ENCODE peak calls at places on chromosomes 11 and 22, in six cellular contexts. One of them, this sample, is unnamed.

GRCh38 chr11:63920870-63921417 is 4.0 kb upstream of the RCOR2 start:
- DNase-seq in fibroblast of lung: no peak
- DNase-seq in mammary epithelial cell: no peak
- DNase-seq in GM23248: no peak
- DNase-seq in PC-9: no peak
- DNase-seq in keratinocyte: no peak
- DNase-seq in this sample: no peak

GRCh38 chr11:71252782-71253730 is 679 bp upstream of the SHANK2 start:
- DNase-seq in fibroblast of lung: peak
- DNase-seq in keratinocyte: peak
- DNase-seq in mammary epithelial cell: no peak
- DNase-seq in PC-9: peak
- DNase-seq in GM23248: peak
- DNase-seq in this sample: peak

GRCh38 chr11:96635655-96636054 is 245.8 kb downstream of the JRKL start:
- DNase-seq in GM23248: no peak
- DNase-seq in PC-9: no peak
- DNase-seq in keratinocyte: no peak
- DNase-seq in mammary epithelial cell: no peak
- DNase-seq in fibroblast of lung: no peak
- DNase-seq in this sample: no peak

GRCh38 chr11:82899957-82900276 is 313 bp downstream of the PRCP start:
- DNase-seq in GM23248: peak
- DNase-seq in keratinocyte: no peak
- DNase-seq in mammary epithelial cell: no peak
- DNase-seq in fibroblast of lung: no peak
- DNase-seq in PC-9: no peak
- DNase-seq in this sample: no peak

GRCh38 chr22:33923660-33924246 is 3.5 kb upstream of the LARGE1 start:
- DNase-seq in keratinocyte: peak
- DNase-seq in fibroblast of lung: peak
- DNase-seq in PC-9: peak
- DNase-seq in mammary epithelial cell: peak
- DNase-seq in GM23248: peak
- DNase-seq in this sample: peak

GRCh38 chr22:37211853-37212173 is 464 bp downstream of the SSTR3 start:
- DNase-seq in fibroblast of lung: no peak
- DNase-seq in keratinocyte: no peak
- DNase-seq in GM23248: no peak
- DNase-seq in mammary epithelial cell: no peak
- DNase-seq in PC-9: no peak
- DNase-seq in this sample: no peak

GRCh38 chr11:62880231-62880802 is 379 bp upstream of the SLC3A2 start:
- DNase-seq in GM23248: peak
- DNase-seq in mammary epithelial cell: peak
- DNase-seq in fibroblast of lung: peak
- DNase-seq in keratinocyte: no peak
- DNase-seq in PC-9: peak
- DNase-seq in this sample: peak

GRCh38 chr22:45268167-45268957 is 16.4 kb upstream of the UPK3A start:
- DNase-seq in PC-9: no peak
- DNase-seq in keratinocyte: no peak
- DNase-seq in fibroblast of lung: no peak
- DNase-seq in mammary epithelial cell: no peak
- DNase-seq in GM23248: peak
- DNase-seq in this sample: no peak

GRCh38 chr11:693415-693831 is 1.6 kb downstream of the DEAF1 start:
- DNase-seq in mammary epithelial cell: peak
- DNase-seq in keratinocyte: no peak
- DNase-seq in PC-9: no peak
- DNase-seq in GM23248: peak
- DNase-seq in fibroblast of lung: peak
- DNase-seq in this sample: no peak

GRCh38 chr11:87454246-87454645 is 416.5 kb downstream of the TMEM135 start:
- DNase-seq in keratinocyte: no peak
- DNase-seq in mammary epithelial cell: no peak
- DNase-seq in GM23248: peak
- DNase-seq in fibroblast of lung: no peak
- DNase-seq in PC-9: no peak
- DNase-seq in this sample: no peak

GRCh38 chr22:36212896-36213295 is 11.3 kb upstream of the APOL4 start:
- DNase-seq in keratinocyte: no peak
- DNase-seq in PC-9: no peak
- DNase-seq in GM23248: no peak
- DNase-seq in mammary epithelial cell: no peak
- DNase-seq in fibroblast of lung: no peak
- DNase-seq in this sample: no peak

GRCh38 chr11:133865466-133865865 is 20.2 kb upstream of the SPATA19 start:
- DNase-seq in keratinocyte: no peak
- DNase-seq in mammary epithelial cell: no peak
- DNase-seq in GM23248: no peak
- DNase-seq in fibroblast of lung: no peak
- DNase-seq in PC-9: no peak
- DNase-seq in this sample: no peak

GRCh38 chr11:132248585-132248984 is 878.2 kb downstream of the NTM start:
- DNase-seq in GM23248: no peak
- DNase-seq in fibroblast of lung: no peak
- DNase-seq in PC-9: no peak
- DNase-seq in mammary epithelial cell: no peak
- DNase-seq in keratinocyte: no peak
- DNase-seq in this sample: no peak

GRCh38 chr11:78419327-78419726 is 1.7 kb upstream of the GAB2 start:
- DNase-seq in mammary epithelial cell: peak
- DNase-seq in keratinocyte: no peak
- DNase-seq in fibroblast of lung: peak
- DNase-seq in PC-9: peak
- DNase-seq in GM23248: peak
- DNase-seq in this sample: peak

GRCh38 chr22:20503816-20504215 is 3.6 kb upstream of the MED15 start:
- DNase-seq in PC-9: peak
- DNase-seq in fibroblast of lung: no peak
- DNase-seq in GM23248: no peak
- DNase-seq in keratinocyte: no peak
- DNase-seq in mammary epithelial cell: peak
- DNase-seq in this sample: no peak

GRCh38 chr22:44025171-44026065 is 1.3 kb downstream of the PARVB start:
- DNase-seq in keratinocyte: no peak
- DNase-seq in mammary epithelial cell: no peak
- DNase-seq in fibroblast of lung: no peak
- DNase-seq in PC-9: no peak
- DNase-seq in GM23248: peak
- DNase-seq in this sample: no peak

GRCh38 chr22:44026066-44026629 is 2.0 kb downstream of the PARVB start:
- DNase-seq in PC-9: no peak
- DNase-seq in GM23248: peak
- DNase-seq in keratinocyte: no peak
- DNase-seq in fibroblast of lung: no peak
- DNase-seq in mammary epithelial cell: no peak
- DNase-seq in this sample: no peak

GRCh38 chr22:44028091-44028490 is 4.0 kb downstream of the PARVB start:
- DNase-seq in GM23248: no peak
- DNase-seq in fibroblast of lung: no peak
- DNase-seq in keratinocyte: no peak
- DNase-seq in mammary epithelial cell: no peak
- DNase-seq in PC-9: no peak
- DNase-seq in this sample: no peak

GRCh38 chr22:44029069-44029468 is 5.0 kb downstream of the PARVB start:
- DNase-seq in GM23248: no peak
- DNase-seq in PC-9: no peak
- DNase-seq in keratinocyte: no peak
- DNase-seq in fibroblast of lung: no peak
- DNase-seq in mammary epithelial cell: no peak
- DNase-seq in this sample: no peak

GRCh38 chr22:44026630-44027511 is 2.8 kb downstream of the PARVB start:
- DNase-seq in fibroblast of lung: peak
- DNase-seq in GM23248: peak
- DNase-seq in keratinocyte: no peak
- DNase-seq in PC-9: no peak
- DNase-seq in mammary epithelial cell: no peak
- DNase-seq in this sample: peak
- H3K4me2 ChIP-seq in fibroblast of lung: no peak
- H3K4me2 ChIP-seq in GM23248: peak
- H3K4me2 ChIP-seq in keratinocyte: no peak
- H3K4me2 ChIP-seq in PC-9: no peak
- H3K4me2 ChIP-seq in mammary epithelial cell: no peak
- H3K4me2 ChIP-seq in this sample: peak

GRCh38 chr11:97754976-97755375 is 1265.8 kb upstream of the CNTN5 start:
- DNase-seq in GM23248: no peak
- DNase-seq in PC-9: no peak
- DNase-seq in fibroblast of lung: no peak
- DNase-seq in keratinocyte: no peak
- DNase-seq in mammary epithelial cell: peak
- DNase-seq in this sample: no peak

GRCh38 chr11:97761175-97761574 is 1259.6 kb upstream of the CNTN5 start:
- DNase-seq in fibroblast of lung: no peak
- DNase-seq in GM23248: no peak
- DNase-seq in PC-9: no peak
- DNase-seq in mammary epithelial cell: no peak
- DNase-seq in keratinocyte: no peak
- DNase-seq in this sample: no peak

GRCh38 chr11:97751952-97752351 is 1268.8 kb upstream of the CNTN5 start:
- DNase-seq in keratinocyte: no peak
- DNase-seq in PC-9: no peak
- DNase-seq in mammary epithelial cell: no peak
- DNase-seq in fibroblast of lung: no peak
- DNase-seq in GM23248: no peak
- DNase-seq in this sample: no peak

GRCh38 chr11:97751405-97751804 is 1269.3 kb upstream of the CNTN5 start:
- DNase-seq in PC-9: no peak
- DNase-seq in keratinocyte: no peak
- DNase-seq in mammary epithelial cell: no peak
- DNase-seq in GM23248: no peak
- DNase-seq in fibroblast of lung: no peak
- DNase-seq in this sample: no peak

DNA sequence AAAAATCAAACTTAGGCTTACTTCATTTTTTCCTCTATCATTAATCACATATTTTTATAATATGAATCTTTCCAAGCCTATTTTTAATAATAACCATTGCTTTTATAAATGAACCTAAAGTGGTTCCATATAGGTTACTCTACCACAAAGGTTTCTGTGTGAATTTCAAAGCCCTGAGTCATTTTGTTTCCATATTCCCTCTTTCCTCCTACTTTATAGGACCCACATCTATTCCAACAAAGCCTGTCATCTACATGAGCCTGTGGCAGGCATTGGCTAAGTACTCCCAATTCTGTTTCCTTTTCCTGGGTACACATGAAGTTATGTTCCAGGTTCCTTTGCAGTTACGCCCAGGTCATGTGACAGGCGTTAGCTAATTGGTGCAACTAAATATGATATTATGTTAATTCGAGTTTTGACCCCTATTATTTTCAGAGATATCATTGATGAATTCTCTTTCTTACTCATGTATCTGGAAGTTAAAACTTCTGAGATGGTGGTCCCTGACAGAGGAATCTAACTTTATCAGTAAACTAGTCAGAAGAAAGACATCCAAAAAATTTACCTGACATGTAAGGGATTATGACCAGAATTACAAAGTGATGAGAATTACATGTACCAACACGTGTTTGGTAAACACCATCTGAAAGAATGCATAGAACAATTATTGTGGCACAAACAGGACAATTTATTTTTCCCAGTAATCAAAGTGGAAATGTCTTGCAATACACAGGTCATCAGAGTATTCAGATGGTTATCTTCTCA is 1264.0 kb upstream of the CNTN5 start:
- DNase-seq in fibroblast of lung: no peak
- DNase-seq in keratinocyte: no peak
- DNase-seq in GM23248: no peak
- DNase-seq in PC-9: no peak
- DNase-seq in mammary epithelial cell: no peak
- DNase-seq in this sample: no peak
- H3K27ac ChIP-seq in fibroblast of lung: no peak
- H3K27ac ChIP-seq in keratinocyte: no peak
- H3K27ac ChIP-seq in GM23248: no peak
- H3K27ac ChIP-seq in PC-9: no peak
- H3K27ac ChIP-seq in mammary epithelial cell: no peak
- H3K27ac ChIP-seq in this sample: no peak

GRCh38 chr22:49775191-49776052 is 52.3 kb downstream of the BRD1 start:
- DNase-seq in fibroblast of lung: no peak
- DNase-seq in mammary epithelial cell: no peak
- DNase-seq in PC-9: no peak
- DNase-seq in GM23248: no peak
- DNase-seq in keratinocyte: no peak
- DNase-seq in this sample: no peak

GRCh38 chr22:49774499-49775151 is 53.0 kb downstream of the BRD1 start:
- DNase-seq in PC-9: no peak
- DNase-seq in keratinocyte: no peak
- DNase-seq in GM23248: no peak
- DNase-seq in mammary epithelial cell: no peak
- DNase-seq in fibroblast of lung: no peak
- DNase-seq in this sample: no peak

GRCh38 chr22:49772692-49773091 is 55.0 kb downstream of the BRD1 start:
- DNase-seq in GM23248: no peak
- DNase-seq in mammary epithelial cell: no peak
- DNase-seq in PC-9: no peak
- DNase-seq in keratinocyte: no peak
- DNase-seq in fibroblast of lung: no peak
- DNase-seq in this sample: no peak

GRCh38 chr22:49774046-49774445 is 53.6 kb downstream of the BRD1 start:
- DNase-seq in mammary epithelial cell: no peak
- DNase-seq in GM23248: no peak
- DNase-seq in keratinocyte: no peak
- DNase-seq in PC-9: no peak
- DNase-seq in fibroblast of lung: no peak
- DNase-seq in this sample: no peak

DNA sequence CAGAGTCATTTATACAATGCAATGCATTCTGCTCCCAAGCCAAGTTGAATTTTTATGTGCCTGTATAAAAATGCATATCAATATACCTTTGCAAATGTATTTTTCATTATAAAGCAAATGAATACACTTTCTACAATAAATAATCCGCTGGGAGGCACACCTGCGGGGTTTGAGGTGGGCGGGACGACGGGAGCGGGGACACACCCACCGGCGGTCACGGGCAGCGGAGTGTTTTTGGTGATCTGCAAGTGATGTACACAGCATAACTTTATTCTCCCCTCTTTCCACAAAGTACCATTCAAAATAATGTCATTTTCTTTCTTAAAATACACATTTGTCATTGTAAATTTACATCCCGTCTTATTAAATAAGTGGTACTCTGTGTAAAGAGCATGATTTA is 54.1 kb downstream of the BRD1 start:
- DNase-seq in PC-9: no peak
- DNase-seq in keratinocyte: no peak
- DNase-seq in GM23248: no peak
- DNase-seq in fibroblast of lung: no peak
- DNase-seq in mammary epithelial cell: no peak
- DNase-seq in this sample: no peak
- H3K4me2 ChIP-seq in PC-9: no peak
- H3K4me2 ChIP-seq in keratinocyte: no peak
- H3K4me2 ChIP-seq in GM23248: no peak
- H3K4me2 ChIP-seq in fibroblast of lung: no peak
- H3K4me2 ChIP-seq in mammary epithelial cell: no peak
- H3K4me2 ChIP-seq in this sample: no peak

DNA sequence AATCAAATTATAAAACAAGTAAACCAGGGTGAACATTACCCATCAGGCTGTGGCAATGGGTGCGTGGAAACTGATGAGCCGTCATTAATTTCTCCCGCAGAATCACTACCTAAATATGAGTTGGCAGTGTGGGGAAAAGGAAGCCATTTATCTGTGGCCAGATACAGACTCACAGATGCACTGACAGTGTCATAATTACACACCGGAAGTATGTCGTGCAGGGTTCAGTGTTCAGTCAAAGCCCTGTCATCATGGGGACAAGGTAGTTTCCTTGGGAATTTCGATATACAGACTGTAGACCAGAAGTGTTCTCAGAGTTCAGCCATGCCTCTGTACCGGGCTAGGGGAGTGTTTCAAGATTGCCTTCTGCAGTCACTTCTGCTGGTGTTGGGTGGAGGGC is 119.2 kb upstream of the SEZ6L start:
- DNase-seq in GM23248: no peak
- DNase-seq in PC-9: no peak
- DNase-seq in mammary epithelial cell: no peak
- DNase-seq in keratinocyte: no peak
- DNase-seq in fibroblast of lung: no peak
- DNase-seq in this sample: no peak
- H3K27ac ChIP-seq in GM23248: no peak
- H3K27ac ChIP-seq in PC-9: no peak
- H3K27ac ChIP-seq in mammary epithelial cell: no peak
- H3K27ac ChIP-seq in keratinocyte: no peak
- H3K27ac ChIP-seq in fibroblast of lung: no peak
- H3K27ac ChIP-seq in this sample: no peak